ENCODE peak calls at places on chromosomes 3 and 15, in ten cellular contexts. X, J, C, U, L, Q, Z, S, W and E are unnamed samples.
A peak's percentile ranks its signal among the peaks of the same experiment; 100 is the strongest.

GRCh38 chr3:140972833-140973232 is 31.2 kb downstream of the SLC25A36 start:
- DNase-seq in S (no peak), Z (no peak), Q (no peak), C (peak; percentile 10), X (no peak), L (no peak), J (peak; percentile 6), W (no peak), U (no peak), E (no peak)

GRCh38 chr15:39908186-39908585 is 11.9 kb downstream of the GPR176 start:
- DNase-seq in X (no peak), C (peak; percentile 92), J (no peak), U (no peak), W (no peak), Z (no peak), L (no peak), Q (peak; percentile 79), S (peak; percentile 94), E (no peak)

GRCh38 chr3:42214565-42215283 is 51.3 kb downstream of the CCK start:
- DNase-seq in Q (no peak), X (no peak), L (no peak), C (no peak), W (no peak), J (peak; percentile 69), Z (no peak), S (no peak), U (no peak), E (no peak)

GRCh38 chr3:168312991-168313390 is 217.3 kb upstream of the GOLIM4 start:
- DNase-seq in J (no peak), Z (no peak), U (no peak), C (no peak), Q (no peak), L (no peak), W (no peak), S (no peak), X (no peak), E (no peak)

GRCh38 chr3:39125837-39126500 is 18.5 kb downstream of the TTC21A start:
- DNase-seq in Z (peak; percentile 43), X (no peak), S (peak; percentile 38), L (no peak), C (peak; percentile 37), J (no peak), Q (no peak), U (no peak), W (no peak), E (no peak)

GRCh38 chr3:160395297-160395696 is 3.7 kb downstream of the IFT80 start:
- DNase-seq in J (no peak), U (no peak), Q (no peak), S (peak; percentile 58), X (no peak), W (no peak), Z (no peak), C (peak; percentile 35), L (no peak), E (no peak)

GRCh38 chr3:42216820-42217416 is 49.1 kb downstream of the CCK start:
- DNase-seq in C (peak; percentile 40), X (no peak), W (no peak), U (no peak), J (no peak), L (no peak), Z (no peak), S (no peak), Q (no peak), E (no peak)

GRCh38 chr15:63327648-63328421 is 50.4 kb downstream of the APH1B start:
- DNase-seq in X (no peak), J (no peak), Q (no peak), L (no peak), W (no peak), Z (no peak), U (no peak), C (no peak), S (no peak), E (no peak)

GRCh38 chr3:8441969-8442559 is 59.6 kb upstream of the LMCD1 start:
- DNase-seq in S (peak; percentile 37), L (no peak), W (no peak), J (peak; percentile 62), C (peak; percentile 62), U (no peak), Z (no peak), Q (no peak), X (no peak), E (no peak)

GRCh38 chr3:9316881-9317341 is 45.9 kb upstream of the THUMPD3 start:
- DNase-seq in S (peak; percentile 48), X (no peak), J (no peak), W (no peak), Z (peak; percentile 68), U (no peak), C (peak; percentile 38), L (peak; percentile 6), Q (no peak), E (no peak)

GRCh38 chr3:108804437-108804836 is 18.1 kb upstream of the TRAT1 start:
- DNase-seq in C (peak; percentile 9), S (no peak), W (no peak), Z (no peak), L (no peak), X (no peak), Q (no peak), J (no peak), U (no peak), E (no peak)

GRCh38 chr15:92595506-92596337 is 59.9 kb downstream of the FAM174B start:
- DNase-seq in W (no peak), Z (no peak), C (no peak), Q (no peak), X (no peak), U (no peak), J (no peak), S (no peak), L (peak; percentile 30), E (no peak)

GRCh38 chr15:92600902-92601301 is 54.7 kb downstream of the FAM174B start:
- DNase-seq in Q (no peak), C (no peak), Z (no peak), X (no peak), S (no peak), J (no peak), W (no peak), L (no peak), U (no peak), E (no peak)

GRCh38 chr15:92597548-92597947 is 58.0 kb downstream of the FAM174B start:
- DNase-seq in Q (no peak), S (no peak), X (no peak), J (no peak), L (no peak), Z (no peak), U (no peak), W (no peak), C (no peak), E (no peak)

GRCh38 chr15:92599394-92599970 is 56.1 kb downstream of the FAM174B start:
- DNase-seq in X (no peak), S (no peak), W (no peak), J (no peak), Q (no peak), U (no peak), Z (no peak), C (peak; percentile 77), L (no peak), E (no peak)

DNA sequence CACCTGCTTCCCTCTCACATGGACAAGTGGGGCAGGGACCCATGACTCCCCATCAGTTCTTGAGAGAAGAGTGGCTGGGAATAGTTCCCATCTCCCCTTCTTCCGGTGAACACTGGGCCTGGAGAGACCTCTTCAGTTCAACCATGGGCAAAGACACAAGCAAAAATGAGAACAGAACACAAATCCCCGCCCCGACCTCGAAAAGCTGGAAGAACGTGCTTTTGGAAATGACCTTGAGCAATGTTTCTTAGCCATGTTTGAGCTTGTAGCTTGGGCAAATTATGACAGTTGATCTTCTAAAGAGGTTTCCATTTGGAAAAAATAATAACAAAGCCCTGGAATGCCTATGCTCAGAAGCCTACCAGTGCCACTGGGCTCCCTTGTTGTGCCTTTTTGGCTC is 59.0 kb downstream of the FAM174B start:
- DNase-seq in Z (no peak), C (peak; percentile 39), L (no peak), X (no peak), Q (no peak), S (no peak), W (no peak), J (no peak), U (no peak), E (no peak)
- TF ChIP-seq CTCF in Z (no peak), C (no peak), L (no peak), X (no peak), Q (no peak), S (no peak), W (no peak), J (no peak), U (no peak), E (no peak)

GRCh38 chr3:52240059-52240885 is 1.3 kb upstream of the TWF2 start:
- DNase-seq in J (no peak), L (peak; percentile 75), C (peak; percentile 81), W (peak; percentile 64), S (peak; percentile 94), Z (peak; percentile 87), Q (peak; percentile 67), U (peak; percentile 67), X (no peak), E (no peak)
- TF ChIP-seq CTCF in J (peak; percentile 18), L (no peak), C (no peak), W (no peak), S (no peak), Z (no peak), Q (no peak), U (no peak), X (no peak), E (no peak)

GRCh38 chr3:173217127-173217526 is 76.1 kb upstream of the SPATA16 start:
- DNase-seq in J (no peak), W (no peak), X (no peak), Z (no peak), U (no peak), Q (no peak), L (no peak), C (no peak), S (no peak), E (no peak)

GRCh38 chr3:173225351-173225750 is 84.3 kb upstream of the SPATA16 start:
- DNase-seq in Z (no peak), L (no peak), J (no peak), C (no peak), Q (no peak), W (no peak), S (no peak), U (no peak), X (no peak), E (no peak)

GRCh38 chr3:173216063-173216462 is 75.0 kb upstream of the SPATA16 start:
- DNase-seq in C (no peak), W (no peak), Q (no peak), U (no peak), Z (no peak), X (peak; percentile 57), L (no peak), S (no peak), J (no peak), E (no peak)

DNA sequence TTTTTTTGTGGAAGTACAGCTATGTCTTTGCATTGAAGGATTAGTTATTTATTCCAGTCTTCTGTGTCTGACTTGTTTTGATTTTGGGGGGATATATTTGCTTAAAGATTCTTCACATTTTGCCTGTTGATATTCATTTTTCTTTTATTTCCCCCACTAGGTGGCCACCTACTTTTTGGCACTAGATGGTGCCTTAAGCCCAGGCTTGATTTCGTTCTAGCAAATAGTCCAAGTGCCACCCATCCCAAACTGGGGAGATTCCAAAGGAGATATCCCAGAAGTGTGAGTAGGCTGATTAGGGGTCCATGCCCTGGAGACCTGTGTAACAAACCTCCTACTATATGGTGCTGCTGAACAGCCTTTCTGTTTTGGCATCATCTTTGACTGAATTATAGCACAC is 80.0 kb upstream of the SPATA16 start:
- DNase-seq in J (no peak), U (no peak), S (no peak), C (peak; percentile 14), X (no peak), Z (no peak), Q (no peak), L (no peak), W (no peak), E (no peak)
- TF ChIP-seq CTCF in J (peak; percentile 32), U (no peak), S (peak; percentile 36), C (peak; percentile 38), X (peak; percentile 20), Z (no peak), Q (peak; percentile 58), L (no peak), W (no peak), E (no peak)

GRCh38 chr15:73564255-73564654 is 68.9 kb downstream of the NPTN start:
- DNase-seq in S (peak; percentile 52), J (no peak), W (no peak), X (no peak), C (peak; percentile 47), Q (no peak), Z (no peak), U (no peak), L (no peak), E (no peak)
- TF ChIP-seq CTCF in S (peak; percentile 9), J (no peak), W (no peak), X (no peak), C (no peak), Q (no peak), Z (no peak), U (no peak), L (no peak), E (no peak)